ENCODE peak calls at places on chromosomes 2 and 18, in ten cellular contexts. X is upper lobe of right lung, G is foreskin keratinocyte, O is epithelial cell of esophagus, C is fibroblast of lung, W is ascending aorta, J is IMR-90, H is WTC11, V is transverse colon, D is HL-60. T is an unnamed sample.

GRCh38 chr2:236887519-236887918 is 198.2 kb upstream of the COPS8 start:
- DNase-seq in X (no peak), G (no peak), O (no peak), C (peak), W (peak), J (peak), H (no peak), V (peak), D (no peak), T (no peak)

GRCh38 chr2:174606336-174606735 is 8.7 kb upstream of the WIPF1 start:
- DNase-seq in X (no peak), G (peak), O (peak), C (peak), W (no peak), J (peak), H (no peak), V (no peak), D (no peak), T (no peak)

GRCh38 chr2:45483997-45484396 is 127.1 kb downstream of the SRBD1 start:
- DNase-seq in X (no peak), G (no peak), O (no peak), C (peak), W (no peak), J (peak), H (no peak), V (no peak), D (no peak), T (no peak)

GRCh38 chr2:152432206-152432653 is 97.3 kb downstream of the FMNL2 start:
- DNase-seq in X (no peak), G (peak), O (peak), C (peak), W (no peak), J (peak), H (no peak), V (no peak), D (peak), T (no peak)

GRCh38 chr18:11366410-11366809 is 217.0 kb upstream of the PIEZO2 start:
- DNase-seq in X (no peak), G (no peak), O (no peak), C (peak), W (no peak), J (peak), H (no peak), V (no peak), D (no peak), T (no peak)

GRCh38 chr2:203869610-203870042 is 2.1 kb downstream of the CTLA4 start:
- DNase-seq in X (no peak), G (no peak), O (no peak), C (no peak), W (no peak), J (no peak), H (no peak), V (no peak), D (no peak), T (no peak)

GRCh38 chr2:179636100-179636980 is 225.1 kb downstream of the ZNF385B start:
- DNase-seq in X (no peak), G (no peak), O (no peak), C (no peak), W (no peak), J (no peak), H (no peak), V (no peak), D (no peak), T (no peak)

GRCh38 chr2:207825033-207825957 is 55.6 kb upstream of the FZD5 start:
- DNase-seq in X (no peak), G (no peak), O (no peak), C (no peak), W (no peak), J (no peak), H (no peak), V (no peak), D (no peak), T (no peak)

GRCh38 chr2:27771548-27772335 is at the start of gene MRPL33:
- DNase-seq in X (peak), G (peak), O (peak), C (peak), W (peak), J (peak), H (peak), V (peak), D (peak), T (peak)

GRCh38 chr18:5630057-5630765 is 86.4 kb upstream of the EPB41L3 start:
- DNase-seq in X (peak), G (peak), O (peak), C (no peak), W (peak), J (peak), H (peak), V (peak), D (peak), T (peak)

GRCh38 chr18:59994357-59994756 is 94.6 kb downstream of the PMAIP1 start:
- DNase-seq in X (no peak), G (no peak), O (peak), C (peak), W (no peak), J (peak), H (no peak), V (no peak), D (no peak), T (no peak)

GRCh38 chr18:65206551-65207260 is 544.1 kb upstream of the CDH7 start:
- DNase-seq in X (no peak), G (no peak), O (no peak), C (no peak), W (no peak), J (no peak), H (peak), V (no peak), D (no peak), T (no peak)

GRCh38 chr2:215218587-215219577 is 80.5 kb upstream of the ABCA12 start:
- DNase-seq in X (no peak), G (peak), O (peak), C (peak), W (no peak), J (no peak), H (no peak), V (no peak), D (no peak), T (no peak)

GRCh38 chr2:150280255-150280654 is 207.2 kb downstream of the RND3 start:
- DNase-seq in X (no peak), G (no peak), O (peak), C (peak), W (no peak), J (peak), H (no peak), V (no peak), D (no peak), T (no peak)

GRCh38 chr2:179861027-179861776 is at the start of gene ZNF385B:
- DNase-seq in X (peak), G (no peak), O (peak), C (peak), W (no peak), J (peak), H (peak), V (peak), D (no peak), T (peak)

GRCh38 chr2:133240505-133241230 is 327.6 kb downstream of the NCKAP5 start:
- DNase-seq in X (no peak), G (no peak), O (no peak), C (no peak), W (no peak), J (peak), H (no peak), V (no peak), D (no peak), T (no peak)

GRCh38 chr2:179562330-179562885 is 297.8 kb upstream of the SESTD1 start:
- DNase-seq in X (no peak), G (no peak), O (no peak), C (no peak), W (no peak), J (no peak), H (no peak), V (no peak), D (no peak), T (no peak)

GRCh38 chr2:127619901-127620705 is 25.9 kb upstream of the GPR17 start:
- DNase-seq in X (peak), G (no peak), O (no peak), C (no peak), W (peak), J (no peak), H (peak), V (peak), D (no peak), T (peak)

GRCh38 chr2:174510583-174511189 is 23.9 kb upstream of the GPR155 start:
- DNase-seq in X (no peak), G (no peak), O (peak), C (peak), W (no peak), J (peak), H (no peak), V (no peak), D (no peak), T (no peak)

GRCh38 chr2:143594745-143595144 is 465.5 kb downstream of the ARHGAP15 start:
- DNase-seq in X (no peak), G (no peak), O (no peak), C (no peak), W (no peak), J (no peak), H (no peak), V (no peak), D (no peak), T (no peak)

GRCh38 chr2:181918188-181918587 is 26.7 kb downstream of the ITPRID2 start:
- DNase-seq in X (no peak), G (no peak), O (no peak), C (no peak), W (no peak), J (no peak), H (no peak), V (no peak), D (no peak), T (no peak)

GRCh38 chr2:38435775-38436174 is 58.7 kb upstream of the ATL2 start:
- DNase-seq in X (no peak), G (no peak), O (no peak), C (no peak), W (no peak), J (no peak), H (no peak), V (no peak), D (no peak), T (no peak)

GRCh38 chr2:42947809-42948595 is 155.6 kb upstream of the HAAO start:
- DNase-seq in X (no peak), G (no peak), O (no peak), C (no peak), W (no peak), J (no peak), H (no peak), V (no peak), D (no peak), T (no peak)

GRCh38 chr2:70340921-70341765 is 39.3 kb upstream of the FAM136A start:
- DNase-seq in X (no peak), G (no peak), O (peak), C (peak), W (no peak), J (peak), H (peak), V (peak), D (peak), T (peak)

GRCh38 chr2:185979546-185980071 is 241.0 kb downstream of the FSIP2 start:
- DNase-seq in X (no peak), G (peak), O (peak), C (peak), W (no peak), J (no peak), H (peak), V (no peak), D (no peak), T (no peak)

GRCh38 chr2:201275991-201276390 is 15.7 kb downstream of the CASP8 start:
- DNase-seq in X (no peak), G (no peak), O (no peak), C (no peak), W (no peak), J (no peak), H (peak), V (no peak), D (no peak), T (no peak)

GRCh38 chr2:18356676-18357075 is 203.8 kb downstream of the RDH14 start:
- DNase-seq in X (no peak), G (no peak), O (peak), C (peak), W (no peak), J (peak), H (no peak), V (no peak), D (no peak), T (no peak)
- TF ChIP-seq CTCF in X (no peak), G (no peak), O (no peak), C (no peak), W (no peak), J (no peak), H (no peak), V (no peak), D (no peak), T (no peak)

DNA sequence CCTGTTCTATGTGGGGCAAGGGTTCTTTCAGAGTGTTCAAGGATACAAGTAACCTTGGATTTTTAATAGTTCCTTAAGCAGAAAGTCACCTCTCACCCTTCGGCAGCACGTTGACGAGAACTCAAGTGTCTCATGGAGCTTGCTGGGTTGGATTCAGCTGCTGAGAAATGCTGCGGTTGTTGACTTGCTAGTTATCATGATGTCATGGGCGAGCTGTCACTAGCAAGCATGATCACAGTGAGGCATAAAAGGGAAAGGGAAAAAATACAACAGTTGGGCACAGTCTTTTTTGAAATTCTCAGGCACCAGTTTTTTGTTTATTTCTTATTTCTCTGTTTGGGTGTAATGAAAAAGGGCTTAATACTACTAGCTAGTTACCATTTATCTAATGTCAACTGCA is 53.2 kb downstream of the ADCYAP1 start:
- DNase-seq in X (no peak), G (no peak), O (peak), C (no peak), W (no peak), J (no peak), H (no peak), V (no peak), D (no peak), T (no peak)
- TF ChIP-seq CTCF in X (no peak), G (no peak), O (no peak), C (no peak), W (no peak), J (no peak), H (no peak), V (no peak), D (no peak), T (no peak)

DNA sequence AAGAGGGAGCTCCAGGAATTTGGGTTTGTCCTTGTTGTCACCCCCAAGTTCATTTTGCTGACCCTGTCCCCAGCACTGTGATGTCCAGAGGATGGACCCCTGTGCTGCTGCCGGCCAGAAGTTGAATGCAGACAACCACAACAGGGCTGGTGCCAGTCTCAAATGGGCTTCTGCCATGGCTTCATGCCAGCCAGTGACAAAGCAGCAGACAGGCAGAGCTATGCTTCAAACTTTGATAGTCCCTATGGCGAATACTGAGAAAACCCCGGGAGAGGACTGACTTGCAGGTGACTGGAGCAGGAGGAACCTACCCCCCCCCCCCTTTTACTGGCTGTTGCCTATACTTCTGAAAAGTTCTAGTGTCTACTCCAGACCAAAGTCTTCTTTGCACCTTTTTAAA is 3.2 kb downstream of the SMAD7 start:
- DNase-seq in X (no peak), G (no peak), O (peak), C (no peak), W (peak), J (no peak), H (no peak), V (no peak), D (no peak), T (no peak)
- TF ChIP-seq CTCF in X (no peak), G (no peak), O (no peak), C (no peak), W (no peak), J (no peak), H (no peak), V (no peak), D (no peak), T (no peak)

GRCh38 chr2:169479257-169480078 is at the start of gene BBS5:
- DNase-seq in X (peak), G (peak), O (peak), C (peak), W (peak), J (peak), H (peak), V (peak), D (peak), T (peak)
- TF ChIP-seq CTCF in X (peak), G (peak), O (peak), C (peak), W (peak), J (peak), H (no peak), V (peak), D (peak), T (peak)

GRCh38 chr2:67006373-67006960 is 390.7 kb upstream of the ETAA1 start:
- DNase-seq in X (no peak), G (no peak), O (no peak), C (no peak), W (no peak), J (no peak), H (no peak), V (no peak), D (no peak), T (no peak)

GRCh38 chr2:67008114-67008513 is 389.0 kb upstream of the ETAA1 start:
- DNase-seq in X (no peak), G (no peak), O (no peak), C (no peak), W (no peak), J (no peak), H (no peak), V (no peak), D (no peak), T (no peak)

DNA sequence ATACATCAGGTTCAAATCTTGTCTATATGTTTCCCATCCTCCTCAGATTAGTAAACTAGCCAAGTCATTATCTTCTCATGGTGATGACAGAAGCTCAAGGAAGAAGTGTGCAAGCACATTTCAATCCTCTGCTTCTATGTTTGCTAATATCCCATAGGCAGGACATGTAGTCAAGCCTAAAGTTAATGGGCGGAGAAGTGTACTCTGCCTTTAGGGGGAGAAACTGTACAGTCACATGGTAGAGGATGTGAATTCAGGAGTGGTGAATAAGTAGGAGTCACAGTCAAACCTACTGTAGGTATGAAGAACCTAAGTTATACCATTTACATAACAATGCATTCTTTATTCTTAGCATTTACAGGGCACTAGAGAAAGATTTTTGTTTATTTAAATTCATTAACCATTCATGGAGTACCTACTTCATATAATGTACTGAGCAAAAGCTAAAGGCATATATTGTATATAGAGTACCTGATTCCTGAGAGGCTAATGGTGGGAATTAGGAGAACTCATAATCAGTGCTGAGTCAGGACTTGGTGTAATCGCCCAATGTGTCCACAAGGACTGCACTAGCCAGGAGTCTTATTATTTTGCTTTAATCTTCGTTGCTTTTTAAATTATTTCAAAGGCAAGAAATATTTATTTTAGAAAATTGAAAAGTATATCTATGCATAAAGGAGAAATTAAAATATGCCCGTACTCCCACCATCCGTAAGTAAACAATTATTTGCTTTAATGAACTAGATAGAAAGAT is 394.3 kb upstream of the ETAA1 start:
- DNase-seq in X (no peak), G (no peak), O (peak), C (no peak), W (no peak), J (no peak), H (no peak), V (no peak), D (no peak), T (no peak)
- TF ChIP-seq CTCF in X (no peak), G (peak), O (peak), C (no peak), W (no peak), J (no peak), H (no peak), V (no peak), D (no peak), T (no peak)

GRCh38 chr2:120704696-120705095 is 31.0 kb upstream of the GLI2 start:
- DNase-seq in X (peak), G (no peak), O (no peak), C (no peak), W (no peak), J (no peak), H (no peak), V (no peak), D (no peak), T (no peak)

GRCh38 chr2:120703330-120703994 is 32.2 kb upstream of the GLI2 start:
- DNase-seq in X (peak), G (peak), O (peak), C (peak), W (no peak), J (peak), H (no peak), V (no peak), D (no peak), T (no peak)

GRCh38 chr2:120702751-120703150 is 32.9 kb upstream of the GLI2 start:
- DNase-seq in X (peak), G (no peak), O (no peak), C (no peak), W (no peak), J (no peak), H (no peak), V (no peak), D (no peak), T (no peak)

GRCh38 chr2:120701096-120701860 is 34.4 kb upstream of the GLI2 start:
- DNase-seq in X (no peak), G (no peak), O (no peak), C (no peak), W (no peak), J (no peak), H (no peak), V (no peak), D (no peak), T (no peak)

DNA sequence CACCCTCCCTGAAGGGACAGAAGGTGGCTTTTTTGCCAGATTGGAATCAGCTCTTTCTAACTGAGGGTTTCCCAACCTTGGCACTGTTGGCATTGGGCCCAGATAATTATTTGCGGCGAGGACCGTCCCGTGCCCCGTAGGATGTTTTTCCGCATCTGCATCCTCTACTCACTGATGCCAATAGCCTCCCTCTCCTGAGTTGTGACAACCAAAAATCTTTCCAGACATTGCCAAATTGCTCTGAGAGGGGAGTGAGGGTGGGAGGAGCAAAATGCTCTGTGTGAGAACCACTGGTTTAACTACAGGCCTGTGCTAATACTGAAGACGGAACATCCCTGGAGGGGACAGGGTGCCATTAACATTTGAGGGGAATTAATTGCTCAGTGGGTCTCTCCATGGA is 33.6 kb upstream of the GLI2 start:
- DNase-seq in X (peak), G (no peak), O (no peak), C (no peak), W (no peak), J (no peak), H (no peak), V (no peak), D (no peak), T (no peak)
- TF ChIP-seq CTCF in X (no peak), G (no peak), O (no peak), C (no peak), W (no peak), J (no peak), H (no peak), V (no peak), D (no peak), T (no peak)